ENCODE peak calls at places on chromosomes 13 and 19, in ten cellular contexts. B, C, K, Q, A, G, Z, V, U and Y are unnamed samples.

GRCh38 chr19:1264801-1265610 is 4.1 kb upstream of the CIRBP start:
- DNase-seq in B (no peak), C (no peak), K (no peak), Q (peak; percentile 67), A (no peak), G (no peak), Z (peak; percentile 79), V (peak; percentile 60), U (peak; percentile 64), Y (no peak)

GRCh38 chr19:53123400-53123799 is 9.3 kb downstream of the ZNF415 start:
- DNase-seq in B (no peak), C (no peak), K (no peak), Q (no peak), A (no peak), G (no peak), Z (no peak), V (no peak), U (no peak), Y (no peak)

GRCh38 chr13:43985437-43986051 is 105.8 kb downstream of the LACC1 start:
- DNase-seq in B (no peak), C (peak; percentile 49), K (no peak), Q (no peak), A (no peak), G (no peak), Z (no peak), V (no peak), U (no peak), Y (no peak)

GRCh38 chr13:24032252-24032651 is 128.3 kb upstream of the SPATA13 start:
- DNase-seq in B (no peak), C (no peak), K (no peak), Q (no peak), A (no peak), G (peak; percentile 72), Z (no peak), V (no peak), U (no peak), Y (no peak)

GRCh38 chr19:4870025-4870700 is 2.7 kb upstream of the PLIN3 start:
- DNase-seq in B (no peak), C (no peak), K (no peak), Q (peak; percentile 73), A (no peak), G (peak; percentile 52), Z (no peak), V (no peak), U (no peak), Y (no peak)

GRCh38 chr13:30972888-30973377 is 40.5 kb downstream of the TEX26 start:
- DNase-seq in B (no peak), C (no peak), K (no peak), Q (peak; percentile 85), A (no peak), G (no peak), Z (no peak), V (no peak), U (no peak), Y (no peak)

GRCh38 chr13:50149143-50149703 is 134.0 kb downstream of the KCNRG start:
- DNase-seq in B (no peak), C (no peak), K (no peak), Q (no peak), A (no peak), G (no peak), Z (no peak), V (no peak), U (no peak), Y (no peak)

GRCh38 chr13:48750588-48751383 is 97.1 kb downstream of the CYSLTR2 start:
- DNase-seq in B (no peak), C (no peak), K (no peak), Q (no peak), A (no peak), G (no peak), Z (no peak), V (no peak), U (no peak), Y (no peak)

GRCh38 chr19:47230122-47230920 is 678 bp downstream of the BBC3 start:
- DNase-seq in B (peak; percentile 62), C (no peak), K (peak; percentile 77), Q (peak; percentile 71), A (peak; percentile 59), G (no peak), Z (peak; percentile 61), V (peak; percentile 67), U (peak; percentile 49), Y (no peak)

GRCh38 chr13:94073006-94073744 is 406.3 kb downstream of the DCT start:
- DNase-seq in B (no peak), C (peak; percentile 1), K (no peak), Q (peak; percentile 48), A (no peak), G (peak; percentile 63), Z (no peak), V (no peak), U (peak; percentile 12), Y (no peak)